ENCODE peak calls at places on chromosome 7, in seven cellular contexts. Z is adrenal gland, G is NCI-H1105 treated with DMSO at 0.1 percent for 48 hours, X is hypothalamus, I is NCI-H2029, D is A549, F is NCI-H748 treated with DMSO at 0.1 percent for 48 hours. W is an unnamed sample.

GRCh38 chr7:128259131-128260056 is 18.3 kb downstream of the LEP start:
- DNase-seq in F (no peak), Z (no peak), I (no peak), X (no peak), G (no peak), D (no peak), W (peak; percentile 15)

GRCh38 chr7:151025924-151026671 is 1.8 kb upstream of the ATG9B start:
- DNase-seq in G (no peak), I (no peak), D (no peak), F (no peak), Z (no peak), X (no peak), W (no peak)

GRCh38 chr7:82675396-82675795 is 231.8 kb upstream of the CACNA2D1 start:
- DNase-seq in Z (no peak), D (no peak), G (no peak), I (no peak), X (no peak), F (no peak), W (peak; percentile 5)

GRCh38 chr7:74575083-74575803 is 82.3 kb upstream of the GTF2I start:
- DNase-seq in G (no peak), Z (no peak), I (no peak), X (no peak), F (no peak), D (peak; percentile 83), W (peak; percentile 86)

GRCh38 chr7:143126146-143126545 is 5.7 kb upstream of the PIP start:
- DNase-seq in G (no peak), D (peak; percentile 18), I (no peak), F (no peak), X (no peak), Z (no peak), W (no peak)

GRCh38 chr7:159141159-159141558 is 3.5 kb downstream of the VIPR2 start:
- DNase-seq in I (no peak), G (no peak), Z (no peak), F (no peak), X (no peak), D (no peak), W (no peak)

GRCh38 chr7:158353606-158354570 is 233.7 kb downstream of the PTPRN2 start:
- DNase-seq in G (peak; percentile 46), X (no peak), F (peak; percentile 40), Z (no peak), I (no peak), D (no peak), W (peak; percentile 45)

GRCh38 chr7:101817031-101817929 is at the start of gene CUX1:
- DNase-seq in G (no peak), Z (no peak), X (no peak), D (peak; percentile 63), F (no peak), I (no peak), W (peak; percentile 52)

GRCh38 chr7:51314041-51314440 is 2.6 kb downstream of the COBL start:
- DNase-seq in Z (no peak), D (no peak), I (no peak), F (no peak), X (no peak), G (no peak), W (no peak)

GRCh38 chr7:159091480-159092475 is 52.9 kb downstream of the VIPR2 start:
- DNase-seq in F (no peak), G (no peak), D (no peak), X (no peak), Z (no peak), I (no peak), W (no peak)

GRCh38 chr7:27169658-27170493 is 4.2 kb downstream of the HOXA10 start:
- DNase-seq in G (peak; percentile 75), I (no peak), X (no peak), F (peak; percentile 51), D (no peak), Z (peak; percentile 19), W (no peak)

GRCh38 chr7:150322833-150323681 is at the start of the genes ACTR3C and LRRC61:
- DNase-seq in X (peak; percentile 21), Z (peak; percentile 60), I (peak; percentile 56), D (no peak), G (peak; percentile 87), F (peak; percentile 74), W (peak; percentile 62)

W was measured in astrocyte of the hippocampus.